ENCODE peak calls at places on chromosomes 16 and 17, in four cellular contexts. Y, G, K and R are unnamed samples.

GRCh38 chr17:1413281-1413791 is 13.3 kb upstream of the YWHAE start:
- DNase-seq in Y (peak; percentile 89), G (peak; percentile 94), K (peak; percentile 66), R (no peak)

GRCh38 chr16:66486773-66487579 is 59.9 kb downstream of the BEAN1 start:
- DNase-seq in Y (peak; percentile 24), G (peak; percentile 92), K (peak; percentile 56), R (peak; percentile 43)

GRCh38 chr17:45917081-45917480 is 22.7 kb downstream of the MAPT start:
- DNase-seq in Y (no peak), G (no peak), K (no peak), R (no peak)

GRCh38 chr16:10862432-10862831 is 14.6 kb upstream of the CIITA start:
- DNase-seq in Y (peak; percentile 90), G (peak; percentile 88), K (peak; percentile 57), R (no peak)

GRCh38 chr17:42428141-42428944 is 5.3 kb upstream of the CAVIN1 start:
- DNase-seq in Y (peak; percentile 66), G (peak; percentile 99), K (peak; percentile 88), R (peak; percentile 73)

GRCh38 chr16:83136419-83136818 is 509.6 kb downstream of the CDH13 start:
- DNase-seq in Y (no peak), G (no peak), K (no peak), R (no peak)

GRCh38 chr17:38464723-38465419 is 36.6 kb downstream of the ARHGAP23 start:
- DNase-seq in Y (peak; percentile 70), G (peak; percentile 93), K (peak; percentile 94), R (peak; percentile 89)

GRCh38 chr17:75764711-75765421 is at the start of gene GALK1:
- DNase-seq in Y (peak; percentile 79), G (peak; percentile 60), K (peak; percentile 84), R (peak; percentile 77)

GRCh38 chr16:87404764-87405625 is 12.9 kb downstream of the MAP1LC3B start:
- DNase-seq in Y (no peak), G (no peak), K (no peak), R (no peak)

GRCh38 chr16:56911771-56912541 is 20.0 kb upstream of the HERPUD1 start:
- DNase-seq in Y (peak; percentile 40), G (no peak), K (peak; percentile 32), R (no peak)

GRCh38 chr17:73283841-73284282 is 22.2 kb upstream of the CPSF4L start:
- DNase-seq in Y (no peak), G (no peak), K (no peak), R (no peak)

GRCh38 chr17:75318615-75319222 is 29.5 kb upstream of the SLC25A19 start:
- DNase-seq in Y (no peak), G (no peak), K (no peak), R (no peak)

GRCh38 chr16:70638814-70639792 is 7.3 kb upstream of the IL34 start:
- DNase-seq in Y (no peak), G (peak; percentile 82), K (peak; percentile 51), R (no peak)

GRCh38 chr16:89700649-89701424 is 668 bp downstream of the SPATA2L start:
- DNase-seq in Y (peak; percentile 76), G (no peak), K (peak; percentile 27), R (no peak)

GRCh38 chr17:44782349-44782850 is 23.6 kb downstream of the ADAM11 start:
- DNase-seq in Y (no peak), G (no peak), K (no peak), R (no peak)